ENCODE peak calls at places on chromosomes 5 and 9, in five cellular contexts. J is mesendoderm, W is PC-3, U is GM23248, H is neural progenitor cell. P is an unnamed sample. For H3K79me2 and H3K36me3, the result is how much of the 10 kb centered on the place peaks cover.

GRCh38 chr5:29878599-29878998 is 1314.9 kb upstream of the CDH6 start:
- DNase-seq in H (no peak), W (no peak), J (no peak), U (no peak), P (no peak)

GRCh38 chr9:93264338-93265125 is 80.6 kb downstream of the WNK2 start:
- DNase-seq in J (no peak), W (no peak), H (no peak), U (no peak), P (peak)

GRCh38 chr5:76083555-76084495 is 642 bp downstream of the SV2C start:
- DNase-seq in J (peak), H (peak), U (peak), W (no peak), P (no peak)

GRCh38 chr9:101457003-101457402 is 21.4 kb upstream of the ALDOB start:
- DNase-seq in H (peak), J (peak), W (no peak), U (no peak), P (no peak)

GRCh38 chr9:20476912-20477311 is 145.4 kb downstream of the MLLT3 start:
- DNase-seq in U (no peak), H (peak), J (no peak), W (no peak), P (no peak)

GRCh38 chr9:98097836-98098235 is 21.2 kb downstream of the TRIM14 start:
- DNase-seq in J (no peak), U (no peak), W (peak), H (peak), P (no peak)

GRCh38 chr5:109225695-109226094 is 184.1 kb downstream of the PJA2 start:
- DNase-seq in U (no peak), J (no peak), H (no peak), W (no peak), P (no peak)

GRCh38 chr9:134734270-134734669 is 92.7 kb downstream of the COL5A1 start:
- DNase-seq in U (peak), H (no peak), J (no peak), W (no peak), P (no peak)

GRCh38 chr5:179225387-179225786 is 119.9 kb downstream of the ADAMTS2 start:
- DNase-seq in J (no peak), W (no peak), U (no peak), H (no peak), P (peak)

GRCh38 chr9:120267929-120268328 is 312.0 kb downstream of the CDK5RAP2 start:
- DNase-seq in W (no peak), J (no peak), U (peak), H (no peak), P (peak)

GRCh38 chr5:159697536-159697935 is 218.7 kb upstream of the ADRA1B start:
- DNase-seq in J (no peak), H (no peak), W (no peak), U (no peak), P (no peak)

GRCh38 chr9:127458921-127459320 is 7.6 kb downstream of the LRSAM1 start:
- DNase-seq in W (no peak), U (no peak), J (no peak), H (no peak), P (peak)

GRCh38 chr5:75286211-75286773 is 49.6 kb upstream of the ANKRD31 start:
- DNase-seq in H (no peak), U (no peak), J (no peak), W (no peak), P (no peak)

GRCh38 chr5:54725391-54726280 is 208.1 kb downstream of the SNX18 start:
- DNase-seq in J (no peak), H (no peak), W (peak), U (peak), P (peak)

GRCh38 chr5:177445052-177446016 is 1.3 kb upstream of the PRR7 start:
- DNase-seq in U (no peak), W (no peak), J (no peak), H (no peak), P (peak)

GRCh38 chr5:66513130-66513529 is 83.1 kb upstream of the MAST4 start:
- DNase-seq in H (no peak), W (no peak), U (no peak), J (no peak), P (no peak)

GRCh38 chr9:106707722-106708121 is 155.2 kb upstream of the ZNF462 start:
- DNase-seq in J (no peak), H (no peak), W (no peak), U (no peak), P (no peak)

GRCh38 chr9:85215936-85216335 is 525.8 kb downstream of the AGTPBP1 start:
- DNase-seq in W (no peak), H (no peak), J (no peak), U (peak), P (no peak)

GRCh38 chr5:116361171-116361967 is 213.3 kb downstream of the SEMA6A start:
- DNase-seq in J (peak), H (peak), W (no peak), U (peak), P (peak)

GRCh38 chr9:10869687-10870086 is 256.9 kb upstream of the PTPRD start:
- DNase-seq in U (no peak), J (no peak), H (no peak), W (no peak), P (no peak)

GRCh38 chr5:12865529-12865928 is 961.3 kb upstream of the CTNND2 start:
- DNase-seq in U (no peak), H (no peak), J (peak), W (no peak), P (no peak)

DNA sequence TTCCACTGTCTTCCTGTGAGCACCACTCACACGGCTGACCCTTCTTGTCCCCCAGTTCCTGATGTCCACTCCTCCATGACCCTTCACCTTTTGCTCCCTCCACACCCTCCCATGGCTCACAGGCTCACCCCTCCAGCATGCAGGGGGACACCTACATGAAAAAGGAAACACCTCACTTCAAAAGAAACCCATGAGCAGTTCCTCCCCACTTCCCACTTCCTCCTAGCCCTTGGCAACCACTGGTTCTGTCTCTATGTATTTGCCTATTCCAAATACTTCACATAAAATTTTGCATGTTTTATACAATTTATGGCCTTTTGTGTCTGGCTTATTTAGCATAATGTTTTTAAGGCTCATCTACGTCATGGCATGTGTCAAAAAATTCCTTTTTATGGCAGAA is 100.3 kb upstream of the S1PR3 start:
- DNase-seq in H (no peak), J (no peak), U (no peak), W (no peak), P (no peak)
- H3K4me2 ChIP-seq in H (no peak), J (no peak), U (no peak), W (no peak), P (no peak)

DNA sequence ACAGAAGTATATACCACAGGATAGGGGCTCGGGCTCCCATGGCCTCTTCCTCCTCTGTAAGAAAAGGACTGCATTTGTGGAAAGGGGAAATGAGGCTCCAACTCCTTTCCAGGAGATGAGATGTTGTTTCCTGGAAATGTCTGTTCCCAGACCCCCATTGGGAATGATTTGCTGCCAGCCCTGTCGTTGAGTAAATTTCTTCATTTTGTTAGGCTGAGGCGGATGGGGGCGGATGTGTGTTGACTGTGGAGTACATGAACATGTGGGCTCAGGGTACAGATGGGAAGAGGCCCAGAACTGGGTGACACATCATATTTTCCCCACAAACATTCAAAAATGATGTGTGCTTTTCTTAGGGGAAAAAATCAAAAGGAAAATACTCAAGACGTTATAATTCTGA is 28.8 kb upstream of the TNFAIP8 start:
- DNase-seq in U (peak), H (no peak), J (no peak), W (no peak), P (no peak)
- H3K79me2 ChIP-seq in U (under half), H (under half), J (under half), W (under half), P (under half)

GRCh38 chr9:131447600-131447999 is 53.7 kb downstream of the PRRC2B start:
- DNase-seq in U (no peak), W (no peak), J (no peak), H (no peak), P (no peak)
- H3K36me3 ChIP-seq in U (half or more), W (under half), J (under half), H (under half), P (half or more)

DNA sequence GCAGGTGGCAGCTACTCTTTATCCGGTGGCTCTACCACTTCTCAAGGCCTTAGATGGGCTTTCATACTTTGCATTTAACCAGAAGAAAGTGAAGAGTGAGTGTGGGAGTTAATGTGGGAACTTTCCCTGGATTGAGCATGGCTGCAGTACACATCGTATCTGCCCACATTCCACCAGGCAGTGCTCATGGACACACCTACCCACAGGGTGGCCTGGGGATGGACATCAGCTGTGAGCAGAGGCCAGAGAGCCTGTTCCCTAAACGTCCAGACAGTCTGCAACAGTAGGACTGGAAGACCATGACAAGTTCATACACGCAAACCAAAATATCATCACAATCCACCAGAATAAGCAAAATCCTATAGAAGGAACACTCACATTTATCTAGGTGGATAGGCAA is 213.8 kb downstream of the IRX1 start:
- DNase-seq in H (no peak), U (no peak), W (no peak), J (no peak), P (no peak)
- H3K4me2 ChIP-seq in H (no peak), U (no peak), W (no peak), J (no peak), P (no peak)

GRCh38 chr5:39422886-39423285 is 1.9 kb downstream of the DAB2 start:
- DNase-seq in J (no peak), U (no peak), H (no peak), W (no peak), P (no peak)

GRCh38 chr5:39419830-39420229 is 5.0 kb downstream of the DAB2 start:
- DNase-seq in W (no peak), U (peak), J (no peak), H (no peak), P (no peak)

GRCh38 chr5:39423331-39423751 is 1.4 kb downstream of the DAB2 start:
- DNase-seq in J (peak), W (peak), U (peak), H (peak), P (no peak)

GRCh38 chr5:39420482-39421145 is 4.2 kb downstream of the DAB2 start:
- DNase-seq in J (peak), W (peak), H (peak), U (peak), P (peak)

GRCh38 chr5:39422036-39422606 is 2.7 kb downstream of the DAB2 start:
- DNase-seq in W (peak), H (no peak), J (peak), U (no peak), P (no peak)
- H3K79me2 ChIP-seq in W (half or more), H (under half), J (under half), U (half or more), P (half or more)

GRCh38 chr9:83182071-83182470 is 119.1 kb upstream of the RASEF start:
- DNase-seq in H (no peak), U (no peak), W (no peak), J (no peak), P (no peak)
- H3K36me3 ChIP-seq in H (under half), U (under half), W (under half), J (under half), P (under half)